ENCODE peak calls at places on chromosomes 4 and X, in five cellular contexts. B, Q, X, Z and I are unnamed samples.

GRCh38 chr4:38241541-38241940 is 281.3 kb downstream of the PTTG2 start:
- DNase-seq in B (no peak), Q (peak), X (no peak), Z (no peak), I (no peak)

GRCh38 chr4:15002659-15003440 is 569 bp downstream of the CPEB2 start:
- DNase-seq in B (peak), Q (peak), X (peak), Z (peak), I (peak)

GRCh38 chr4:48049483-48049882 is 32.9 kb downstream of the NIPAL1 start:
- DNase-seq in B (no peak), Q (no peak), X (no peak), Z (no peak), I (no peak)

GRCh38 chrX:39327255-39327654 is 526.0 kb downstream of the MID1IP1 start:
- DNase-seq in B (no peak), Q (no peak), X (no peak), Z (no peak), I (no peak)

GRCh38 chrX:153884136-153885076 is 1.6 kb downstream of the L1CAM start:
- DNase-seq in B (no peak), Q (no peak), X (no peak), Z (no peak), I (no peak)

GRCh38 chrX:70509078-70509477 is 64.4 kb downstream of the DLG3 start:
- DNase-seq in B (no peak), Q (no peak), X (no peak), Z (peak), I (no peak)

GRCh38 chr4:144572660-144573059 is 73.3 kb upstream of the HHIP start:
- DNase-seq in B (no peak), Q (no peak), X (no peak), Z (peak), I (no peak)

GRCh38 chr4:168580228-168580627 is 83.4 kb downstream of the PALLD start:
- DNase-seq in B (no peak), Q (no peak), X (no peak), Z (no peak), I (no peak)

GRCh38 chr4:59936566-59936965 is 1263.6 kb upstream of the ADGRL3 start:
- DNase-seq in B (no peak), Q (no peak), X (no peak), Z (no peak), I (no peak)

GRCh38 chr4:2194556-2194955 is 47.4 kb downstream of the HAUS3 start:
- DNase-seq in B (no peak), Q (no peak), X (no peak), Z (no peak), I (no peak)

GRCh38 chrX:130623508-130623907 is 221.7 kb downstream of the RBMX2 start:
- DNase-seq in B (no peak), Q (no peak), X (no peak), Z (no peak), I (no peak)

GRCh38 chrX:136783159-136783558 is 2.4 kb upstream of the ARHGEF6 start:
- DNase-seq in B (no peak), Q (no peak), X (no peak), Z (no peak), I (no peak)

GRCh38 chr4:110484767-110485166 is 8.8 kb downstream of the ENPEP start:
- DNase-seq in B (no peak), Q (peak), X (peak), Z (peak), I (no peak)

GRCh38 chr4:158450741-158451140 is 70.9 kb upstream of the RXFP1 start:
- DNase-seq in B (no peak), Q (no peak), X (peak), Z (no peak), I (no peak)

GRCh38 chr4:110631582-110632505 is 9.0 kb upstream of the PITX2 start:
- DNase-seq in B (no peak), Q (peak), X (peak), Z (peak), I (peak)

GRCh38 chr4:1357356-1358248 is 10.6 kb downstream of the UVSSA start:
- DNase-seq in B (no peak), Q (no peak), X (no peak), Z (no peak), I (no peak)

GRCh38 chr4:98557497-98557896 is 100.9 kb downstream of the TSPAN5 start:
- DNase-seq in B (no peak), Q (peak), X (peak), Z (no peak), I (no peak)

GRCh38 chr4:183987529-183987946 is 82.4 kb downstream of the STOX2 start:
- DNase-seq in B (no peak), Q (no peak), X (peak), Z (no peak), I (no peak)

GRCh38 chrX:18354369-18355329 is at the start of gene SCML2:
- DNase-seq in B (peak), Q (peak), X (peak), Z (peak), I (peak)

GRCh38 chr4:38275331-38275821 is 315.2 kb downstream of the PTTG2 start:
- DNase-seq in B (no peak), Q (no peak), X (no peak), Z (no peak), I (no peak)

GRCh38 chr4:17787315-17787714 is 5.9 kb upstream of the FAM184B start:
- DNase-seq in B (no peak), Q (no peak), X (peak), Z (no peak), I (no peak)

GRCh38 chr4:173057442-173057841 is 111.2 kb upstream of the GALNT7 start:
- DNase-seq in B (no peak), Q (peak), X (peak), Z (no peak), I (no peak)

GRCh38 chr4:67091668-67092067 is 453.6 kb downstream of the CENPC start:
- DNase-seq in B (no peak), Q (no peak), X (no peak), Z (no peak), I (no peak)

GRCh38 chrX:39372126-39372525 is 570.9 kb downstream of the MID1IP1 start:
- DNase-seq in B (no peak), Q (peak), X (no peak), Z (no peak), I (no peak)

GRCh38 chrX:69133561-69134542 is 31.4 kb downstream of the PJA1 start:
- DNase-seq in B (no peak), Q (peak), X (peak), Z (peak), I (peak)

GRCh38 chr4:126604273-126604867 is 1028.4 kb upstream of the INTU start:
- DNase-seq in B (no peak), Q (peak), X (peak), Z (peak), I (peak)

GRCh38 chr4:139794158-139794954 is 128.7 kb downstream of the MGST2 start:
- DNase-seq in B (no peak), Q (peak), X (peak), Z (no peak), I (no peak)

GRCh38 chr4:164926301-164926700 is 49.3 kb downstream of the APELA start:
- DNase-seq in B (no peak), Q (peak), X (peak), Z (no peak), I (no peak)

GRCh38 chr4:48139688-48140087 is 5.6 kb upstream of the TXK start:
- DNase-seq in B (no peak), Q (peak), X (peak), Z (no peak), I (no peak)

GRCh38 chr4:32342054-32342453 is 1621.9 kb downstream of the PCDH7 start:
- DNase-seq in B (no peak), Q (no peak), X (no peak), Z (no peak), I (no peak)